ENCODE peak calls at places on chromosome 19, in four cellular contexts. Y, U, X and V are unnamed samples.

GRCh38 chr19:55384576-55385235 is 614 bp upstream of the TMEM238 start:
- DNase-seq in Y (peak; percentile 58), U (no peak), X (no peak), V (no peak)

GRCh38 chr19:55283548-55284393 is at the start of gene BRSK1:
- DNase-seq in Y (no peak), U (peak; percentile 31), X (peak; percentile 84), V (no peak)

GRCh38 chr19:6362351-6362801 is 1.0 kb downstream of the CLPP start:
- DNase-seq in Y (no peak), U (no peak), X (no peak), V (no peak)

GRCh38 chr19:3481241-3482090 is 1.1 kb upstream of the SMIM24 start:
- DNase-seq in Y (no peak), U (no peak), X (no peak), V (peak; percentile 47)

GRCh38 chr19:48529156-48529555 is 17.5 kb upstream of the LMTK3 start:
- DNase-seq in Y (no peak), U (no peak), X (no peak), V (no peak)

GRCh38 chr19:53961523-53962345 is 1.0 kb upstream of the CACNG8 start:
- DNase-seq in Y (no peak), U (peak; percentile 59), X (no peak), V (no peak)

GRCh38 chr19:1250374-1251232 is 2.2 kb downstream of the MIDN start:
- DNase-seq in Y (peak; percentile 61), U (peak; percentile 72), X (peak; percentile 88), V (peak; percentile 68)

GRCh38 chr19:13275016-13275722 is 125.0 kb downstream of the IER2 start:
- DNase-seq in Y (no peak), U (no peak), X (no peak), V (no peak)

GRCh38 chr19:40716031-40716654 is 543 bp downstream of the COQ8B start:
- DNase-seq in Y (no peak), U (peak; percentile 91), X (no peak), V (no peak)

GRCh38 chr19:18346091-18346490 is 5.7 kb downstream of the PGPEP1 start:
- DNase-seq in Y (no peak), U (no peak), X (no peak), V (no peak)

GRCh38 chr19:13995017-13995728 is 10.9 kb downstream of the RFX1 start:
- DNase-seq in Y (peak; percentile 70), U (no peak), X (no peak), V (no peak)

GRCh38 chr19:57947419-57948134 is at the start of gene ZNF256:
- DNase-seq in Y (peak; percentile 94), U (peak; percentile 95), X (peak; percentile 98), V (peak; percentile 93)

GRCh38 chr19:3397266-3398022 is 31.1 kb downstream of the NFIC start:
- DNase-seq in Y (peak; percentile 77), U (no peak), X (no peak), V (peak; percentile 90)

GRCh38 chr19:51192689-51193088 is 32.2 kb upstream of the CD33 start:
- DNase-seq in Y (no peak), U (no peak), X (no peak), V (no peak)

GRCh38 chr19:41877490-41877876 is 404 bp downstream of the CD79A start:
- DNase-seq in Y (no peak), U (no peak), X (no peak), V (no peak)

GRCh38 chr19:5951338-5951861 is 26.5 kb downstream of the RANBP3 start:
- DNase-seq in Y (no peak), U (no peak), X (no peak), V (no peak)